ENCODE peak calls at places on chromosomes 3 and 15, in nine cellular contexts. F is brain microvascular endothelial cell, B is cardiac muscle cell, P is psoas muscle, W is left lung, Q is heart right ventricle, R is thyroid gland, U is WERI-Rb-1, C is fibroblast of villous mesenchyme. L is an unnamed sample.
A peak's percentile ranks its signal among the peaks of the same experiment; 100 is the strongest.

GRCh38 chr15:88430051-88430450 is 37.1 kb downstream of the MRPL46 start:
- DNase-seq in F (no peak), B (no peak), P (no peak), W (no peak), Q (no peak), R (no peak), U (no peak), C (no peak), L (no peak)

GRCh38 chr3:23911397-23911796 is 5.4 kb downstream of the NKIRAS1 start:
- DNase-seq in F (no peak), B (no peak), P (no peak), W (no peak), Q (no peak), R (no peak), U (no peak), C (no peak), L (no peak)

GRCh38 chr15:75663931-75664421 is 16.3 kb downstream of the SNX33 start:
- DNase-seq in F (no peak), B (no peak), P (no peak), W (no peak), Q (no peak), R (no peak), U (no peak), C (no peak), L (no peak)

GRCh38 chr15:57306305-57306943 is 69.9 kb upstream of the CGNL1 start:
- DNase-seq in F (peak; percentile 48), B (peak; percentile 85), P (peak; percentile 87), W (peak; percentile 85), Q (peak; percentile 92), R (peak; percentile 90), U (peak; percentile 91), C (peak; percentile 59), L (peak; percentile 98)

GRCh38 chr3:183210862-183211341 is 42.2 kb upstream of the B3GNT5 start:
- DNase-seq in F (no peak), B (no peak), P (no peak), W (peak; percentile 55), Q (no peak), R (no peak), U (no peak), C (no peak), L (no peak)

GRCh38 chr15:31434418-31435255 is 108.0 kb downstream of the KLF13 start:
- DNase-seq in F (peak; percentile 92), B (no peak), P (peak; percentile 30), W (peak; percentile 69), Q (peak; percentile 46), R (peak; percentile 47), U (no peak), C (peak; percentile 88), L (no peak)

GRCh38 chr15:64783796-64784195 is 8.4 kb upstream of the RBPMS2 start:
- DNase-seq in F (no peak), B (peak; percentile 57), P (no peak), W (no peak), Q (no peak), R (no peak), U (no peak), C (no peak), L (no peak)

GRCh38 chr15:51280838-51281237 is 57.6 kb downstream of the CYP19A1 start:
- DNase-seq in F (no peak), B (no peak), P (no peak), W (no peak), Q (no peak), R (no peak), U (no peak), C (no peak), L (no peak)

GRCh38 chr3:108099679-108100428 is 9.0 kb upstream of the CD47 start:
- DNase-seq in F (no peak), B (no peak), P (no peak), W (peak; percentile 52), Q (no peak), R (peak; percentile 81), U (peak; percentile 31), C (peak; percentile 11), L (no peak)

GRCh38 chr3:54882114-54882833 is 45.6 kb downstream of the LRTM1 start:
- DNase-seq in F (peak; percentile 79), B (no peak), P (no peak), W (no peak), Q (no peak), R (no peak), U (no peak), C (peak; percentile 80), L (no peak)

GRCh38 chr3:135050536-135050935 is 255.5 kb downstream of the EPHB1 start:
- DNase-seq in F (no peak), B (no peak), P (no peak), W (no peak), Q (no peak), R (no peak), U (no peak), C (no peak), L (no peak)

GRCh38 chr15:28943146-28943545 is 57.4 kb downstream of the APBA2 start:
- DNase-seq in F (no peak), B (no peak), P (no peak), W (no peak), Q (no peak), R (no peak), U (no peak), C (no peak), L (no peak)

GRCh38 chr3:190225186-190225692 is 97.0 kb downstream of the CLDN1 start:
- DNase-seq in F (peak; percentile 28), B (peak; percentile 41), P (no peak), W (no peak), Q (no peak), R (peak; percentile 17), U (no peak), C (peak; percentile 49), L (no peak)

GRCh38 chr3:121152573-121152972 is 244.6 kb downstream of the STXBP5L start:
- DNase-seq in F (no peak), B (no peak), P (no peak), W (no peak), Q (no peak), R (peak; percentile 4), U (no peak), C (peak; percentile 0), L (no peak)

GRCh38 chr15:91407237-91407889 is 307.3 kb downstream of the SV2B start:
- DNase-seq in F (no peak), B (no peak), P (no peak), W (no peak), Q (no peak), R (no peak), U (peak; percentile 8), C (peak; percentile 1), L (no peak)

GRCh38 chr3:115790759-115791158 is 167.4 kb downstream of the GAP43 start:
- DNase-seq in F (peak; percentile 98), B (no peak), P (no peak), W (peak; percentile 33), Q (no peak), R (no peak), U (no peak), C (peak; percentile 86), L (no peak)

DNA sequence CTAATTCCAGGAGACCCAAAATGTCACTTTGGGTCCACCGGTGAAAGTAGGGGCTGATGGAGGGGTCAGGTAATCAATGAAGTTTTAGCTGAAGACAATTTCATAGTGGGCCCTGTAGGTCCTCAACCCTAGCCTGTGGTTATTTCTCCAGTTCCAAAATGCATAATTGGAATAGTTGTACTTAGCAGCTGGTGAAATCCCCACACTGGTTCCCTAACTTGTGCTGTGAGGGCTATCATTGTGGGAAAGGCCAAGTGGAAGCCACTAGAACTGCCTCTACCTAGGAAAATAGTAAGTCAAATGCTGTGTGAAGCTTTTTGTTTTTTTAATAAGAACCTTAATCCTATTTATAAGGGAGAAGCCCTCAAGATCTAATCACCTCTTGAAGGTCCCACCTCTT is 193.7 kb upstream of the AZI2 start:
- DNase-seq in F (no peak), B (no peak), P (no peak), W (no peak), Q (no peak), R (no peak), U (no peak), C (no peak), L (no peak)
- TF ChIP-seq CTCF in F (no peak), B (no peak), P (no peak), W (no peak), Q (no peak), R (no peak), U (no peak), C (no peak), L (no peak)

GRCh38 chr3:184629555-184630160 is 68.1 kb downstream of the EPHB3 start:
- DNase-seq in F (no peak), B (peak; percentile 52), P (no peak), W (no peak), Q (no peak), R (no peak), U (peak; percentile 79), C (no peak), L (peak; percentile 37)
- TF ChIP-seq CTCF in F (no peak), B (no peak), P (no peak), W (no peak), Q (no peak), R (no peak), U (no peak), C (no peak), L (no peak)

DNA sequence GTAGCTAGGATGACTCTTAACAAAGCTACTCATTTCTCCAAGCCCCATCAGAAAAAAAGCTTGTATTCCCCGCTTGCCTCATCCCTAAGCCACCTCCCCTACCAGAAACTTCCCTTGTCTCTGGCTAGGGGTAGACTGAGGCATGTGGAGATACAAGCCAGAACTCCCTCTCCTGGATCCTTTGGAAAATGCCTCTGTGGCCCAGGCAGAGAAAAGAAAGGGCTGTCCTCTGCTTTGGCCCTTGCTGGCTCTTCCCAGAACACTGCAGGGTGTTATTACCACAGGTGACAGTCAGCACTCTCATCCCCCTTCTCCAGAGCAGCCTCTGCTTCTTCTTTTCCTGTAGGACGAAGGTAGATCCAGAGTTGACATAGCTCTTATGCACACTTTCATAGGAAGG is 15.2 kb downstream of the RMDN3 start:
- DNase-seq in F (no peak), B (no peak), P (no peak), W (no peak), Q (no peak), R (no peak), U (no peak), C (no peak), L (no peak)
- TF ChIP-seq CTCF in F (peak; percentile 28), B (no peak), P (no peak), W (no peak), Q (no peak), R (no peak), U (peak; percentile 38), C (no peak), L (no peak)

GRCh38 chr15:26985050-26985449 is 14.1 kb downstream of the GABRG3 start:
- DNase-seq in F (no peak), B (no peak), P (no peak), W (no peak), Q (no peak), R (no peak), U (no peak), C (no peak), L (no peak)

GRCh38 chr15:26981492-26981891 is 10.5 kb downstream of the GABRG3 start:
- DNase-seq in F (no peak), B (no peak), P (no peak), W (no peak), Q (no peak), R (no peak), U (no peak), C (no peak), L (no peak)

DNA sequence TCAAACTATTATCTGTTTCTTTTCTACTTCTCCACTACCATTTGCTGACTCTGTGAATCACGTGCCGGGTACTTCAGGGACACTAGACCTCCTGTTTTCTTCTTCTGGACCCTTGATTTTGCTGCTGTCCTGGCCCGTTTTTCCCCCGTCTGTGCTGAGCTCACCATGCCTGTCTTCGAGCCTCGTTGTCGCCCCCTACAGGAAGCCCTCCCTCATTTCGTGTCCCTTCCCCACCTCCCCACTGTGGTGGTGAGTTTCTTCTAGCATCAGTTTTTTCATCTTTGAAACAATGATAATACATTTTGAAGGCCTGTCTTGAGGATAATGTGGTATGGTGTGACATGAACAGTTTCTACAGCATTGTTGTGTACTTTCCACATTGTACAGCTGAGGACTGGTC is 12.8 kb downstream of the GABRG3 start:
- DNase-seq in F (no peak), B (no peak), P (no peak), W (no peak), Q (no peak), R (no peak), U (peak; percentile 27), C (no peak), L (no peak)
- TF ChIP-seq CTCF in F (peak; percentile 6), B (no peak), P (no peak), W (no peak), Q (no peak), R (no peak), U (peak; percentile 47), C (no peak), L (peak; percentile 23)